ENCODE peak calls at places on chromosomes 2 and 18, in eight cellular contexts. I is KBM-7, R is T-helper 22 cell, F is NCI-H1092, J is A549, H is kidney tubule cell, W is midbrain, N is COR-L47. X is an unnamed sample.

GRCh38 chr2:152508446-152508845 is 173.5 kb downstream of the FMNL2 start:
- DNase-seq in I (no peak), R (no peak), F (no peak), J (no peak), H (peak; percentile 42), W (no peak), N (no peak), X (no peak)

GRCh38 chr18:40867452-40867851 is 1087.6 kb upstream of the PIK3C3 start:
- DNase-seq in I (no peak), R (no peak), F (no peak), J (no peak), H (peak; percentile 20), W (no peak), N (no peak), X (no peak)

GRCh38 chr2:14756122-14756541 is 123.6 kb downstream of the LRATD1 start:
- DNase-seq in I (no peak), R (no peak), F (no peak), J (no peak), H (peak; percentile 54), W (no peak), N (no peak), X (no peak)

GRCh38 chr18:74901347-74902169 is 303.9 kb downstream of the ZNF407 start:
- DNase-seq in I (peak; percentile 51), R (no peak), F (no peak), J (no peak), H (no peak), W (no peak), N (no peak), X (peak; percentile 71)

GRCh38 chr2:54666131-54666637 is 57.3 kb upstream of the EML6 start:
- DNase-seq in I (no peak), R (no peak), F (no peak), J (no peak), H (no peak), W (peak; percentile 55), N (no peak), X (peak; percentile 80)

GRCh38 chr2:224146356-224147160 is 107.5 kb upstream of the SERPINE2 start:
- DNase-seq in I (no peak), R (no peak), F (no peak), J (no peak), H (peak; percentile 20), W (no peak), N (no peak), X (no peak)

GRCh38 chr2:233267516-233268245 is 16.2 kb downstream of the ATG16L1 start:
- DNase-seq in I (peak; percentile 37), R (peak; percentile 85), F (no peak), J (no peak), H (no peak), W (no peak), N (no peak), X (no peak)

GRCh38 chr2:44934962-44935853 is 6.3 kb upstream of the SIX3 start:
- DNase-seq in I (peak; percentile 84), R (no peak), F (no peak), J (no peak), H (no peak), W (no peak), N (no peak), X (peak; percentile 15)

GRCh38 chr2:86254576-86255538 is 55.6 kb downstream of the MRPL35 start:
- DNase-seq in I (no peak), R (no peak), F (peak; percentile 10), J (no peak), H (no peak), W (peak; percentile 12), N (peak; percentile 83), X (no peak)

GRCh38 chr2:174681983-174682577 is 82.2 kb downstream of the CHRNA1 start:
- DNase-seq in I (peak; percentile 41), R (peak; percentile 8), F (no peak), J (peak; percentile 35), H (peak; percentile 31), W (no peak), N (no peak), X (no peak)

X was measured in MV-4-11.